ENCODE peak calls at places on chromosomes 12 and 14, in seven cellular contexts. B is effector memory CD4-positive, alpha-beta T cell; J is heart right ventricle; T is CD4-positive, alpha-beta memory T cell; Z is aorta; L is tibial artery; H is mesendoderm. X is an unnamed sample. For H3K4me1, the result is how much of the 10 kb centered on the place peaks cover.

GRCh38 chr14:32509632-32510187 is 180.6 kb downstream of the AKAP6 start:
- DNase-seq in B (no peak), J (no peak), T (no peak), Z (peak), L (peak), H (no peak), X (peak)

GRCh38 chr12:17076335-17076734 is 470.4 kb upstream of the LMO3 start:
- DNase-seq in B (no peak), J (no peak), T (no peak), Z (no peak), L (no peak), H (peak), X (peak)

GRCh38 chr12:77064891-77065360 is 443 bp downstream of the E2F7 start:
- DNase-seq in B (no peak), J (no peak), T (no peak), Z (no peak), L (peak), H (no peak), X (no peak)

GRCh38 chr12:34335819-34336262 is 313.5 kb downstream of the ALG10 start:
- DNase-seq in B (no peak), J (no peak), T (no peak), Z (no peak), L (no peak), H (no peak), X (no peak)

GRCh38 chr12:131639270-131639940 is 71.5 kb upstream of the SFSWAP start:
- DNase-seq in B (no peak), J (no peak), T (no peak), Z (no peak), L (no peak), H (no peak), X (no peak)

GRCh38 chr12:105672576-105672975 is 342.1 kb downstream of the C12orf75 start:
- DNase-seq in B (no peak), J (peak), T (no peak), Z (peak), L (peak), H (no peak), X (no peak)

GRCh38 chr14:105857816-105858675 is 331.7 kb downstream of the TMEM121 start:
- DNase-seq in B (peak), J (no peak), T (peak), Z (peak), L (peak), H (no peak), X (no peak)

GRCh38 chr12:112979281-112979680 is 962 bp downstream of the OAS2 start:
- DNase-seq in B (peak), J (no peak), T (peak), Z (peak), L (peak), H (no peak), X (no peak)

GRCh38 chr14:45698462-45699134 is 445.6 kb upstream of the MIS18BP1 start:
- DNase-seq in B (no peak), J (no peak), T (no peak), Z (no peak), L (no peak), H (no peak), X (no peak)

GRCh38 chr12:81294325-81295190 is 216.7 kb downstream of the ACSS3 start:
- DNase-seq in B (no peak), J (no peak), T (no peak), Z (no peak), L (no peak), H (no peak), X (peak)

GRCh38 chr14:64298773-64299172 is 4.6 kb upstream of the ESR2 start:
- DNase-seq in B (no peak), J (no peak), T (no peak), Z (no peak), L (no peak), H (no peak), X (no peak)

GRCh38 chr14:55705651-55706340 is 125.8 kb downstream of the KTN1 start:
- DNase-seq in B (no peak), J (no peak), T (no peak), Z (no peak), L (no peak), H (no peak), X (peak)

GRCh38 chr14:61934385-61934784 is 172.2 kb downstream of the SNAPC1 start:
- DNase-seq in B (no peak), J (no peak), T (no peak), Z (no peak), L (no peak), H (no peak), X (peak)

GRCh38 chr12:70698345-70698744 is 61.1 kb upstream of the PTPRB start:
- DNase-seq in B (no peak), J (no peak), T (no peak), Z (no peak), L (no peak), H (no peak), X (no peak)

GRCh38 chr12:24480766-24481449 is 468.0 kb downstream of the BCAT1 start:
- DNase-seq in B (no peak), J (no peak), T (no peak), Z (no peak), L (no peak), H (no peak), X (peak)

GRCh38 chr12:14394317-14395058 is 29.0 kb downstream of the ATF7IP start:
- DNase-seq in B (no peak), J (no peak), T (peak), Z (no peak), L (peak), H (peak), X (peak)

GRCh38 chr12:126627596-126627995 is 1562.4 kb downstream of the AACS start:
- DNase-seq in B (no peak), J (no peak), T (no peak), Z (no peak), L (no peak), H (no peak), X (no peak)

DNA sequence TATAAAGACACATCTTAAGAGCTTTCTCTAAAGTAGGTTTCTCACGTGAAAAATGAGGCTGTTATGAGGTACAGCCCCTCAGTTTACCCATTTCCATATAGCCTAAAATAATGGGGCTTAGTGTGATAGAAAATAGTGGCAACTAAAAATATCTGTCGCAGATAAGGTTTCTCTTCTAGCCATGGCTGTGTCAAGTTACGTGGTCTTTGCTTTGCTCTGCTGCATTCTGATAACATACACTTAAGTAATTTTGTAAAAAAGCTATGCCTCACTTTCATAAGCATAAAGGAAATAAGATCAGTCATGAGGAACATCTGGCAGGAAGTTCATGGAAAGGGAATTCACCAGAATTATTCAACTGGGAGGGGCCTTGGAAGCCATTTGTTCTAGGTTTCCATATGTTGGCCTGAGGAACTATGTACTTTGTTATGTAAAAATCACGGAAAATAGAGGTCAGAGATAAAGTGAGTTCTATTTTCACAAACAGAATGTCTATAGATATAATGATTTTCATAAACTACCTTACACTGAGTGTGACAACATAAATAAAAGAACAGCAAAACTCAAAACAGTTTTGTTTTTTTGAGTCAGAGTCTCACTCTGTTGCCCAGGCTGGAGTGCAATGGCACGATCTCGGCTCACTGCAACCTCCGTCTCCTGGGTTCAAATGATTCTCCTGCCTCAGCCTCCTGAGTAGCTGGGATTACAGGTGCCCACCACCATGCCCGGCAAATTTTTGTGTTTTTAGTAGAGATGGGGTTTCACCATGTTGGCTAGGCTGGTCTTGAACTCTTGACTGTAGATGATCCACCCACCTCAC is 195.6 kb upstream of the KRR1 start:
- DNase-seq in B (no peak), J (no peak), T (no peak), Z (no peak), L (no peak), H (no peak), X (peak)
- H3K4me1 ChIP-seq in B (under half), J (under half), T (under half), Z (under half), L (under half), H (under half), X (under half)

GRCh38 chr14:68950111-68950510 is 29.0 kb downstream of the ACTN1 start:
- DNase-seq in B (no peak), J (no peak), T (no peak), Z (no peak), L (no peak), H (no peak), X (no peak)
- H3K4me1 ChIP-seq in B (under half), J (half or more), T (under half), Z (under half), L (under half), H (under half), X (half or more)

GRCh38 chr14:99230271-99231141 is 41.5 kb downstream of the BCL11B start:
- DNase-seq in B (peak), J (no peak), T (peak), Z (no peak), L (no peak), H (peak), X (no peak)

GRCh38 chr14:99231850-99232401 is 40.1 kb downstream of the BCL11B start:
- DNase-seq in B (no peak), J (no peak), T (peak), Z (peak), L (no peak), H (peak), X (peak)

GRCh38 chr14:99229654-99230215 is 42.3 kb downstream of the BCL11B start:
- DNase-seq in B (no peak), J (no peak), T (peak), Z (no peak), L (no peak), H (no peak), X (peak)

GRCh38 chr14:99232406-99233214 is 39.4 kb downstream of the BCL11B start:
- DNase-seq in B (no peak), J (no peak), T (peak), Z (peak), L (no peak), H (no peak), X (no peak)

GRCh38 chr14:99231181-99231849 is 40.7 kb downstream of the BCL11B start:
- DNase-seq in B (no peak), J (no peak), T (no peak), Z (peak), L (no peak), H (no peak), X (no peak)
- H3K4me1 ChIP-seq in B (half or more), J (under half), T (half or more), Z (under half), L (under half), H (under half), X (under half)

DNA sequence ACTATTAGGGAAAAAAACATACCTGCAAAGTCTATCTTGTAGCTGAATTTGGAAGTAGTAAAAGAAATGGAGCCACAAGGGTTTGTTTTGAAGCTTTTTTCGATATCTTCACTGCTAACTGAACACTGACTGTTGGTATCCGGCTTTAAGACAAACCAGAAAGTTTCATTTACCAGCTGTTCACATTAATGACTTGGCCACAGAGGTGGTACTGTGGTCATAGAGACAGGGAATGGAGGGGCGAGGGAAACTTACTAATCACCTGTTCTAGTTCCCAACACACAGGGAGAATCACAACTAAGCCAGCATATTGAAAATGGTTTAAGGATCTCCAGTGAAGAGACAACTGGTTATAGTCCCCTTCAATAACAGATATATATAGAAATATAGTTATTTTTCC is 44.3 kb downstream of the PARP11 start:
- DNase-seq in B (no peak), J (no peak), T (no peak), Z (no peak), L (no peak), H (no peak), X (no peak)
- H3K4me1 ChIP-seq in B (under half), J (under half), T (under half), Z (under half), L (under half), H (under half), X (under half)

GRCh38 chr12:109844983-109845841 is 12.0 kb upstream of the TRPV4 start:
- DNase-seq in B (peak), J (peak), T (peak), Z (peak), L (peak), H (peak), X (peak)
- H3K4me1 ChIP-seq in B (under half), J (under half), T (under half), Z (under half), L (under half), H (under half), X (under half)

GRCh38 chr12:11825278-11825677 is 175.8 kb downstream of the ETV6 start:
- DNase-seq in B (no peak), J (no peak), T (no peak), Z (no peak), L (no peak), H (peak), X (no peak)

GRCh38 chr12:11824069-11824468 is 174.6 kb downstream of the ETV6 start:
- DNase-seq in B (no peak), J (no peak), T (no peak), Z (no peak), L (no peak), H (no peak), X (no peak)

GRCh38 chr12:11824736-11825135 is 175.3 kb downstream of the ETV6 start:
- DNase-seq in B (no peak), J (no peak), T (no peak), Z (no peak), L (no peak), H (no peak), X (no peak)

GRCh38 chr12:11827096-11827841 is 177.8 kb downstream of the ETV6 start:
- DNase-seq in B (no peak), J (no peak), T (no peak), Z (no peak), L (no peak), H (peak), X (no peak)

GRCh38 chr12:11826607-11827006 is 177.1 kb downstream of the ETV6 start:
- DNase-seq in B (no peak), J (no peak), T (no peak), Z (no peak), L (no peak), H (peak), X (no peak)
- H3K4me1 ChIP-seq in B (under half), J (under half), T (under half), Z (under half), L (under half), H (under half), X (under half)

GRCh38 chr12:103928736-103929050 is 1.5 kb upstream of the HSP90B1 start:
- DNase-seq in B (peak), J (peak), T (peak), Z (no peak), L (peak), H (no peak), X (no peak)
- H3K4me1 ChIP-seq in B (under half), J (under half), T (half or more), Z (under half), L (under half), H (under half), X (under half)

GRCh38 chr14:71244341-71244740 is 337.1 kb downstream of the PCNX1 start:
- DNase-seq in B (no peak), J (no peak), T (no peak), Z (no peak), L (no peak), H (no peak), X (no peak)
- H3K4me1 ChIP-seq in B (under half), J (under half), T (under half), Z (under half), L (under half), H (under half), X (under half)

DNA sequence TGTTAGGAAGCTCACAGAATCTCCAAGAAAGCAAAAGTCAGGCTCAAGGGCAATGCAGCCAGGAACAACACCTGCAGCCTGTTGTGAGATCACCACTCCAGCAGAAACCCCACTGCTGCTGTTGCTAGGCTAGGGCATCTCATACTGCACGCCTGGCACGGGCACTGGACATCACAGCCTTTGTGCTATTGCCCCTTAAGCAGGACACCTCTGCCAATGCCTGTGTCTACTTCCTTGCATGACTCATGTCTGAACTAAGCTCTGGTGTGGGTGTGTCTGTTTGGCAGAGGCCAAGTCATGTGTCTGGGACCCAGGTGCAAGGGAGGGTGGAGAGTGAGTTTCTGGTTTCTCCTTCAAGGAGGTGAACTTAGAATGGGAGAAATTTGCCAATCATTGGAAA is 10.0 kb upstream of the DDX47 start:
- DNase-seq in B (peak), J (no peak), T (peak), Z (no peak), L (peak), H (no peak), X (peak)
- H3K4me1 ChIP-seq in B (under half), J (under half), T (under half), Z (under half), L (under half), H (under half), X (under half)

DNA sequence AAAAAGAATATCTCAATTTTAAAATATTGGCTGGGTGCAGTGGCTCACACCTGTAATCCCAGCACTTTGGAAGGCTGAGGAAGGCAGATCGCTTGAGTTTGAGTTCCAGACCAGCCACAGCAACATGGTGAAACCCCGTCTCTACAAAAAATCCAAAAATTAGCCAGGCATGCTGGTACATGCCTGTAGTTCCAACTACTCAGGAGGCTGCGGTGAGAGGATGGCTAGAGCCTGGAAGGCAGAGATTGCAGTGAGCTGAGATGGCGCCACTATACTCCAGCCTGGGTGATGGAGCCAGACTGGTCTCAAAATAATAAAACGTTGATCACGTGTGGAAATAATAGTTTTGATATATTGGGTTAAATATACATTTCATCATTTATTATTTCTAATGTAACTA is 5.7 kb downstream of the MTRFR start:
- DNase-seq in B (no peak), J (no peak), T (no peak), Z (no peak), L (no peak), H (no peak), X (no peak)
- H3K4me1 ChIP-seq in B (under half), J (under half), T (half or more), Z (under half), L (under half), H (under half), X (under half)

X was measured in astrocyte.